ENCODE peak calls at places on chromosomes 7 and 10, in eight cellular contexts. C, D, R, T, B, F, P and X are unnamed samples.

GRCh38 chr10:7488418-7488829 is 77.6 kb upstream of the SFMBT2 start:
- DNase-seq in B (peak), C (peak), F (peak), D (peak), T (no peak), R (peak), P (no peak), X (no peak)

GRCh38 chr7:158432369-158433270 is 155.0 kb downstream of the PTPRN2 start:
- DNase-seq in B (peak), D (peak), F (peak), P (no peak), T (no peak), C (peak), R (no peak), X (peak)

GRCh38 chr7:66748127-66748511 is 7.6 kb downstream of the RABGEF1 start:
- DNase-seq in R (no peak), F (no peak), C (peak), T (peak), P (no peak), D (no peak), B (no peak), X (no peak)

GRCh38 chr10:36676321-36677169 is 448.9 kb upstream of the ANKRD30A start:
- DNase-seq in T (peak), B (no peak), P (no peak), C (peak), D (no peak), F (no peak), R (peak), X (no peak)

GRCh38 chr7:366171-366916 is 76.4 kb downstream of the FOXL3 start:
- DNase-seq in D (no peak), R (no peak), B (peak), C (peak), F (no peak), T (no peak), P (no peak), X (no peak)

GRCh38 chr10:27783660-27784059 is 38.0 kb upstream of the MKX start:
- DNase-seq in F (peak), B (peak), R (peak), D (peak), C (peak), P (no peak), T (no peak), X (no peak)

GRCh38 chr10:7408494-7409044 is 2.3 kb downstream of the SFMBT2 start:
- DNase-seq in P (no peak), T (no peak), B (no peak), D (peak), R (peak), F (peak), C (no peak), X (peak)

GRCh38 chr7:47525066-47525623 is 56.8 kb downstream of the TNS3 start:
- DNase-seq in D (no peak), C (no peak), B (no peak), P (no peak), T (no peak), F (no peak), R (no peak), X (no peak)

GRCh38 chr7:5377279-5377678 is 46.4 kb downstream of the TNRC18 start:
- DNase-seq in T (no peak), B (no peak), D (no peak), R (no peak), P (no peak), C (no peak), F (no peak), X (no peak)

GRCh38 chr7:28988818-28989595 is 30.9 kb upstream of the TRIL start:
- DNase-seq in D (peak), C (peak), R (no peak), T (peak), F (no peak), P (no peak), B (peak), X (no peak)

GRCh38 chr7:98034044-98035035 is 44.3 kb upstream of the OCM2 start:
- DNase-seq in F (no peak), D (no peak), P (no peak), R (peak), C (peak), B (peak), T (no peak), X (no peak)

GRCh38 chr7:71303566-71303965 is 171.6 kb downstream of the GALNT17 start:
- DNase-seq in D (no peak), F (no peak), R (no peak), P (no peak), B (no peak), T (no peak), C (peak), X (no peak)

GRCh38 chr7:139384611-139385010 is 24.9 kb downstream of the LUC7L2 start:
- DNase-seq in R (no peak), P (no peak), F (no peak), B (no peak), C (no peak), D (no peak), T (no peak), X (no peak)
- TF ChIP-seq CTCF in R (no peak), P (no peak), F (no peak), B (no peak), C (no peak), D (no peak), T (no peak), X (no peak)

DNA sequence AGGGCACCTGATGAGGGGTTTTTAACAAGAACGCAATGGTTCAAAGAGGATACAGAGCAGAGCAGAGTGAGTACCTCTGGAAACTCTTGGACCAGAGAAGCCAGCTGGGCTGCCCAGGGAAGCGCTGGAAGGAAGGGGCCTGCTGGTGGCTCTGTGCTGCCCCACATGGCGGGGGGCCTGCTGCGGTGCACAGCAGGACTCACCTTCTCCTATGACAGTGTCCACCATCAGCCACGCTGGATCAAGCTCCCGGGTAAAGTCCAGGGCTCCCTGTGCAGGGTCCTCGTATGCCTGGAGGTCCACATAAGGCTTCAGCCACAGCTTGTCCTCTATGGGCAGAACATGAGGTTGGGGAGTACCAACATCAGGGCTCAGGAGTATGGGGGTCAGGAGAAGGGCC is 12.5 kb downstream of the EPHA1 start:
- DNase-seq in F (no peak), P (no peak), B (no peak), D (no peak), C (no peak), T (no peak), R (no peak), X (no peak)
- TF ChIP-seq CTCF in F (no peak), P (no peak), B (no peak), D (no peak), C (no peak), T (no peak), R (no peak), X (no peak)

GRCh38 chr10:23192741-23193434 is 776 bp downstream of the PTF1A start:
- DNase-seq in B (peak), T (no peak), D (no peak), P (no peak), F (no peak), R (peak), C (no peak), X (peak)
- TF ChIP-seq CTCF in B (no peak), T (no peak), D (no peak), P (no peak), F (no peak), R (no peak), C (no peak), X (peak)

GRCh38 chr10:93224005-93224779 is 150.5 kb downstream of the CYP26A1 start:
- DNase-seq in F (no peak), T (no peak), R (no peak), P (no peak), B (peak), C (peak), D (peak), X (no peak)
- TF ChIP-seq CTCF in F (no peak), T (no peak), R (no peak), P (no peak), B (peak), C (peak), D (no peak), X (no peak)

GRCh38 chr7:44082541-44083207 is 344 bp upstream of the POLM start:
- DNase-seq in R (peak), F (peak), T (peak), P (peak), C (peak), B (peak), D (peak), X (peak)
- TF ChIP-seq CTCF in R (no peak), F (no peak), T (no peak), P (no peak), C (no peak), B (no peak), D (no peak), X (no peak)

GRCh38 chr10:23314835-23315239 is 29.8 kb downstream of the C10orf67 start:
- DNase-seq in C (peak), B (peak), P (no peak), R (peak), F (peak), T (peak), D (peak), X (peak)
- TF ChIP-seq CTCF in C (peak), B (peak), P (peak), R (peak), F (peak), T (peak), D (peak), X (peak)

GRCh38 chr10:100009283-100009792 is 409 bp downstream of the DNMBP start:
- DNase-seq in P (no peak), B (peak), T (peak), C (peak), D (peak), F (no peak), R (no peak), X (no peak)
- TF ChIP-seq CTCF in P (peak), B (peak), T (peak), C (peak), D (no peak), F (no peak), R (peak), X (peak)

GRCh38 chr7:77370606-77371005 is 45.5 kb downstream of the GSAP start:
- DNase-seq in P (no peak), B (peak), T (no peak), F (no peak), R (no peak), C (no peak), D (no peak), X (no peak)

GRCh38 chr7:77367976-77368375 is 48.2 kb downstream of the GSAP start:
- DNase-seq in T (no peak), C (no peak), B (no peak), F (no peak), D (no peak), P (no peak), R (no peak), X (no peak)

GRCh38 chr7:77368974-77369373 is 47.2 kb downstream of the GSAP start:
- DNase-seq in P (no peak), D (no peak), C (peak), T (peak), B (peak), R (peak), F (no peak), X (no peak)
- TF ChIP-seq CTCF in P (peak), D (no peak), C (peak), T (no peak), B (peak), R (peak), F (no peak), X (no peak)